ENCODE peak calls at places on chromosomes 11 and 22, in eight cellular contexts. K, I, E, A, O, M, D and Z are unnamed samples.
A peak's percentile ranks its signal among the peaks of the same experiment; 100 is the strongest.

GRCh38 chr22:29146101-29146560 is 59.6 kb upstream of the EMID1 start:
- DNase-seq in K (peak; percentile 23), I (no peak), E (no peak), A (no peak), O (no peak), M (no peak), D (no peak), Z (peak; percentile 65)

GRCh38 chr22:47623056-47623739 is 860.7 kb downstream of the TBC1D22A start:
- DNase-seq in K (no peak), I (no peak), E (no peak), A (no peak), O (no peak), M (no peak), D (no peak), Z (no peak)

GRCh38 chr11:22432331-22433065 is 94.3 kb downstream of the SLC17A6 start:
- DNase-seq in K (peak; percentile 62), I (no peak), E (peak; percentile 88), A (no peak), O (no peak), M (no peak), D (no peak), Z (no peak)

GRCh38 chr11:23143031-23143430 is 282.8 kb upstream of the CCDC179 start:
- DNase-seq in K (no peak), I (no peak), E (no peak), A (no peak), O (no peak), M (no peak), D (no peak), Z (no peak)

GRCh38 chr11:12480401-12480800 is 103.0 kb downstream of the PARVA start:
- DNase-seq in K (no peak), I (no peak), E (no peak), A (no peak), O (no peak), M (no peak), D (no peak), Z (no peak)

GRCh38 chr22:44209343-44209742 is 28.6 kb downstream of the PARVG start:
- DNase-seq in K (no peak), I (no peak), E (no peak), A (no peak), O (no peak), M (no peak), D (no peak), Z (no peak)

GRCh38 chr11:62125881-62126280 is 2.1 kb downstream of the INCENP start:
- DNase-seq in K (no peak), I (no peak), E (no peak), A (no peak), O (no peak), M (no peak), D (no peak), Z (peak; percentile 66)

GRCh38 chr11:133821776-133822175 is 23.5 kb downstream of the SPATA19 start:
- DNase-seq in K (peak; percentile 67), I (peak; percentile 56), E (peak; percentile 17), A (no peak), O (peak; percentile 66), M (peak; percentile 47), D (no peak), Z (no peak)